ENCODE peak calls at places on chromosome 20, in six cellular contexts. Y is hippocampal formation, X is ascending aorta, J is right cardiac atrium, V is NCI-H524, K is HTR-8/SVneo. E is an unnamed sample.
A peak's percentile ranks its signal among the peaks of the same experiment; 100 is the strongest.

GRCh38 chr20:7113577-7114466 is 346.3 kb downstream of the BMP2 start:
- DNase-seq in Y (peak; percentile 18), V (peak; percentile 67), X (no peak), J (peak; percentile 58), K (no peak), E (peak; percentile 24)

GRCh38 chr20:62370807-62371587 is 3.9 kb upstream of the LAMA5 start:
- DNase-seq in V (no peak), K (no peak), J (peak; percentile 67), X (no peak), Y (no peak), E (no peak)

GRCh38 chr20:40506567-40506966 is 182.5 kb downstream of the MAFB start:
- DNase-seq in V (no peak), Y (peak; percentile 51), K (peak; percentile 83), J (peak; percentile 92), X (peak; percentile 98), E (no peak)

GRCh38 chr20:19257865-19258264 is 45.4 kb downstream of the SLC24A3 start:
- DNase-seq in K (no peak), V (no peak), X (peak; percentile 43), J (no peak), Y (no peak), E (no peak)

GRCh38 chr20:57809661-57810172 is 99.9 kb upstream of the PMEPA1 start:
- DNase-seq in K (no peak), Y (no peak), X (no peak), V (no peak), J (peak; percentile 37), E (no peak)

GRCh38 chr20:46696791-46697279 is 7.6 kb upstream of the TP53RK start:
- DNase-seq in V (no peak), X (no peak), Y (no peak), J (no peak), K (no peak), E (no peak)

GRCh38 chr20:24672886-24673677 is 203.7 kb downstream of the SYNDIG1 start:
- DNase-seq in Y (no peak), V (no peak), K (peak; percentile 80), J (no peak), X (peak; percentile 61), E (no peak)

GRCh38 chr20:62356948-62357667 is 10.0 kb downstream of the LAMA5 start:
- DNase-seq in V (peak; percentile 54), K (peak; percentile 97), Y (no peak), X (peak; percentile 91), J (peak; percentile 91), E (no peak)

GRCh38 chr20:63138855-63139341 is 77.0 kb downstream of the YTHDF1 start:
- DNase-seq in J (no peak), V (no peak), K (no peak), Y (no peak), X (no peak), E (no peak)

GRCh38 chr20:57769756-57770155 is 59.9 kb upstream of the PMEPA1 start:
- DNase-seq in K (no peak), X (no peak), J (no peak), Y (no peak), V (no peak), E (no peak)

GRCh38 chr20:5569021-5569420 is 181.2 kb upstream of the SHLD1 start:
- DNase-seq in X (no peak), J (no peak), K (peak; percentile 48), Y (peak; percentile 16), V (peak; percentile 83), E (peak; percentile 67)

GRCh38 chr20:44017905-44018683 is 103.4 kb downstream of the TOX2 start:
- DNase-seq in J (no peak), K (peak; percentile 91), X (peak; percentile 83), Y (no peak), V (peak; percentile 98), E (no peak)

GRCh38 chr20:37630993-37631392 is 62.8 kb upstream of the CTNNBL1 start:
- DNase-seq in Y (no peak), V (no peak), J (no peak), X (no peak), K (no peak), E (no peak)

GRCh38 chr20:63488331-63489251 is 10.3 kb downstream of the EEF1A2 start:
- DNase-seq in X (no peak), Y (no peak), K (no peak), J (peak; percentile 47), V (no peak), E (no peak)

GRCh38 chr20:20969701-20970100 is 136.5 kb downstream of the LINC00237 start:
- DNase-seq in X (no peak), Y (no peak), J (no peak), V (no peak), K (no peak), E (no peak)

GRCh38 chr20:25750765-25751696 is 54.4 kb upstream of the ZNF337 start:
- DNase-seq in Y (no peak), K (no peak), J (peak; percentile 83), X (no peak), V (peak; percentile 34), E (no peak)

GRCh38 chr20:18133962-18134361 is 3.7 kb upstream of the KAT14 start:
- DNase-seq in V (no peak), Y (no peak), J (no peak), K (no peak), X (no peak), E (no peak)

GRCh38 chr20:16952965-16953364 is 204.8 kb downstream of the OTOR start:
- DNase-seq in X (no peak), K (no peak), J (no peak), Y (no peak), V (no peak), E (no peak)

GRCh38 chr20:8373579-8373978 is 241.5 kb downstream of the PLCB1 start:
- DNase-seq in J (no peak), X (no peak), K (no peak), V (no peak), Y (no peak), E (no peak)

E was measured in NCI-H1694.